ENCODE peak calls at places on chromosome 16, in four cellular contexts. B is GM12865, P is amniotic stem cell, J is nephron progenitor cell. H is an unnamed sample.

GRCh38 chr16:87501117-87501516 is 8.3 kb upstream of the ZCCHC14 start:
- DNase-seq in B (no peak), J (no peak), P (no peak), H (no peak)

GRCh38 chr16:10862432-10862831 is 14.6 kb upstream of the CIITA start:
- DNase-seq in P (no peak), B (no peak), J (no peak), H (no peak)

GRCh38 chr16:25366078-25366477 is 108.4 kb upstream of the ZKSCAN2 start:
- DNase-seq in P (no peak), J (no peak), B (no peak), H (no peak)

GRCh38 chr16:67000384-67001158 is 12.2 kb downstream of the CES4A start:
- DNase-seq in J (peak), B (peak), P (no peak), H (no peak)

GRCh38 chr16:81239722-81240121 is 1.2 kb downstream of the BCO1 start:
- DNase-seq in P (no peak), B (no peak), J (no peak), H (no peak)

GRCh38 chr16:90077240-90077756 is at the start of gene PRDM7:
- DNase-seq in B (peak), P (peak), J (peak), H (peak)

GRCh38 chr16:22847100-22847499 is 33.1 kb downstream of the HS3ST2 start:
- DNase-seq in J (no peak), P (no peak), B (no peak), H (no peak)

GRCh38 chr16:78925071-78925714 is 675.3 kb downstream of the MAF start:
- DNase-seq in P (no peak), B (peak), J (no peak), H (no peak)

GRCh38 chr16:72256398-72257048 is 84.6 kb upstream of the PMFBP1 start:
- DNase-seq in J (no peak), P (peak), B (no peak), H (no peak)

GRCh38 chr16:49859139-49859947 is 3.4 kb upstream of the ZNF423 start:
- DNase-seq in J (peak), B (no peak), P (no peak), H (no peak)

GRCh38 chr16:89453662-89454321 is 36.6 kb downstream of the ANKRD11 start:
- DNase-seq in P (no peak), B (no peak), J (no peak), H (no peak)

GRCh38 chr16:61432421-61432820 is 603.8 kb downstream of the CDH8 start:
- DNase-seq in B (no peak), J (no peak), P (no peak), H (no peak)

H was measured in neuronal stem cell.